ENCODE peak calls at places on chromosomes 4 and X, in nine cellular contexts. A is astrocyte of the spinal cord; U is iris pigment epithelial cell; K is cardiac fibroblast; C is COR-L47; I is naive thymus-derived CD8-positive, alpha-beta T cell; X is GM23338; B is GM03348; F is stimulated activated CD4-positive, alpha-beta T cell treated with anti-CD3 and anti-CD28 coated beads, Interleukin-2, amount 100 ng/mL, for 48 hours. G is an unnamed sample.

GRCh38 chr4:40214038-40214437 is 17.2 kb downstream of the RHOH start:
- DNase-seq in F (no peak), U (no peak), A (no peak), C (no peak), X (no peak), I (peak), B (no peak), K (no peak), G (no peak)

GRCh38 chrX:40423299-40423698 is 157.5 kb upstream of the ATP6AP2 start:
- DNase-seq in C (peak), I (no peak), U (peak), K (peak), F (no peak), A (peak), B (no peak), X (no peak), G (no peak)

GRCh38 chrX:139881130-139881529 is 51.7 kb downstream of the ATP11C start:
- DNase-seq in K (peak), A (peak), I (no peak), U (peak), F (no peak), B (peak), C (no peak), X (no peak), G (no peak)

GRCh38 chr4:97498875-97499274 is 644.4 kb downstream of the STPG2 start:
- DNase-seq in K (peak), U (peak), A (peak), C (no peak), X (no peak), B (no peak), I (no peak), F (no peak), G (no peak)

GRCh38 chr4:70902577-70903281 is 560 bp downstream of the MOB1B start:
- DNase-seq in C (no peak), X (peak), K (peak), F (peak), I (no peak), A (peak), U (peak), B (peak), G (no peak)

GRCh38 chr4:186596346-186596745 is 41.0 kb upstream of the MTNR1A start:
- DNase-seq in B (no peak), I (no peak), X (no peak), C (no peak), U (no peak), F (no peak), A (no peak), K (no peak), G (no peak)

GRCh38 chrX:103329991-103330390 is at the start of gene TCEAL7:
- DNase-seq in U (peak), A (peak), K (peak), B (peak), F (no peak), I (no peak), C (no peak), X (peak), G (no peak)

GRCh38 chr4:183808102-183808466 is 97.0 kb upstream of the STOX2 start:
- DNase-seq in C (no peak), A (no peak), I (no peak), F (no peak), U (no peak), X (peak), B (no peak), K (no peak), G (peak)

GRCh38 chr4:89579776-89580175 is 257.2 kb downstream of the SNCA start:
- DNase-seq in B (no peak), I (no peak), F (no peak), A (no peak), K (no peak), C (no peak), U (peak), X (no peak), G (no peak)

GRCh38 chr4:171891038-171891437 is 77.8 kb downstream of the GALNTL6 start:
- DNase-seq in C (no peak), A (no peak), X (peak), B (no peak), I (no peak), F (no peak), U (no peak), K (no peak), G (no peak)

GRCh38 chr4:65195002-65195401 is 475.3 kb downstream of the EPHA5 start:
- DNase-seq in I (no peak), A (no peak), U (no peak), B (no peak), X (no peak), K (no peak), C (no peak), F (no peak), G (no peak)

GRCh38 chr4:95180531-95181315 is 368.1 kb downstream of the UNC5C start:
- DNase-seq in A (no peak), B (no peak), C (no peak), X (no peak), I (no peak), K (no peak), F (no peak), U (no peak), G (no peak)

G was measured in endothelial cell.